ENCODE peak calls at places on chromosomes 1 and 21, in eight cellular contexts. H is ureter, Q is left colon, B is body of pancreas, Z is cardiac muscle cell, T is T-cell, M is NCI-H1436, U is hippocampal formation. P is an unnamed sample.

GRCh38 chr21:16563111-16563510 is 833.3 kb downstream of the USP25 start:
- DNase-seq in T (no peak), Q (no peak), Z (no peak), U (no peak), B (no peak), H (no peak), M (no peak), P (no peak)

GRCh38 chr1:236524142-236524891 is 535 bp downstream of the LGALS8 start:
- DNase-seq in H (peak), T (peak), Q (peak), Z (peak), U (peak), B (peak), M (peak), P (no peak)

GRCh38 chr1:234886081-234886874 is 242.4 kb downstream of the TOMM20 start:
- DNase-seq in Z (no peak), B (no peak), U (no peak), M (no peak), H (no peak), Q (no peak), T (no peak), P (no peak)

GRCh38 chr1:14522331-14523241 is 75.9 kb upstream of the KAZN start:
- DNase-seq in Q (peak), U (no peak), H (peak), Z (no peak), T (no peak), M (peak), B (peak), P (peak)

GRCh38 chr1:118155106-118155505 is 29.9 kb downstream of the SPAG17 start:
- DNase-seq in U (no peak), T (no peak), Z (no peak), Q (no peak), B (no peak), H (no peak), M (no peak), P (no peak)

GRCh38 chr21:35398366-35398982 is 349.4 kb upstream of the RUNX1 start:
- DNase-seq in M (no peak), Z (no peak), Q (no peak), H (no peak), U (no peak), T (no peak), B (no peak), P (no peak)

GRCh38 chr1:109499661-109500536 is 6.0 kb downstream of the CYB561D1 start:
- DNase-seq in T (peak), U (no peak), M (peak), Q (peak), H (no peak), B (peak), Z (peak), P (peak)

GRCh38 chr1:15424146-15424667 is 14.0 kb upstream of the CTRC start:
- DNase-seq in T (no peak), U (no peak), Q (peak), Z (no peak), H (peak), B (peak), M (peak), P (no peak)

GRCh38 chr1:108512239-108513071 is 47.4 kb upstream of the EEIG2 start:
- DNase-seq in Q (no peak), M (no peak), Z (peak), T (no peak), H (no peak), U (peak), B (no peak), P (peak)

GRCh38 chr1:164092603-164093353 is 466.2 kb upstream of the PBX1 start:
- DNase-seq in Z (no peak), B (no peak), M (no peak), T (no peak), H (no peak), Q (no peak), U (no peak), P (no peak)

GRCh38 chr1:12600880-12601633 is 17.0 kb downstream of the DHRS3 start:
- DNase-seq in Z (peak), H (no peak), T (peak), B (peak), Q (no peak), M (peak), U (no peak), P (peak)

GRCh38 chr1:1118893-1119220 is 3.0 kb upstream of the C1orf159 start:
- DNase-seq in H (no peak), B (no peak), Q (peak), U (no peak), M (no peak), T (no peak), Z (no peak), P (no peak)

GRCh38 chr1:209884665-209885117 is 53.3 kb upstream of the SYT14 start:
- DNase-seq in U (no peak), Z (no peak), M (no peak), B (peak), H (no peak), Q (peak), T (no peak), P (peak)

GRCh38 chr1:226162898-226163297 is 23.6 kb downstream of the ACBD3 start:
- DNase-seq in B (peak), Z (no peak), Q (no peak), H (no peak), T (no peak), M (no peak), U (no peak), P (no peak)

GRCh38 chr1:1732381-1732780 is 8.2 kb upstream of the CDK11A start:
- DNase-seq in Z (no peak), M (no peak), U (no peak), B (no peak), H (no peak), T (no peak), Q (no peak), P (no peak)

GRCh38 chr1:29802181-29803068 is 566.1 kb downstream of the PTPRU start:
- DNase-seq in Q (no peak), U (no peak), Z (no peak), T (no peak), M (peak), B (no peak), H (no peak), P (peak)

GRCh38 chr1:41918450-41919043 is at the start of gene HIVEP3:
- DNase-seq in B (no peak), H (no peak), Z (peak), T (no peak), U (peak), M (no peak), Q (no peak), P (peak)

GRCh38 chr1:95309031-95309459 is 75.0 kb downstream of the RWDD3 start:
- DNase-seq in B (peak), Q (no peak), Z (peak), U (peak), H (no peak), M (peak), T (no peak), P (peak)

GRCh38 chr1:89901957-89902669 is 81.3 kb downstream of the LRRC8D start:
- DNase-seq in B (no peak), T (no peak), M (no peak), H (no peak), Z (no peak), Q (no peak), U (no peak), P (no peak)

GRCh38 chr1:41431490-41432350 is 52.8 kb downstream of the EDN2 start:
- DNase-seq in M (no peak), U (no peak), B (peak), H (no peak), Z (peak), T (no peak), Q (no peak), P (no peak)

GRCh38 chr1:200154069-200154767 is 126.7 kb downstream of the NR5A2 start:
- DNase-seq in H (no peak), Z (no peak), B (no peak), Q (no peak), T (peak), M (no peak), U (no peak), P (no peak)

GRCh38 chr1:247456914-247457638 is 828 bp downstream of the OR2B11 start:
- DNase-seq in Z (no peak), B (no peak), Q (no peak), M (no peak), U (no peak), T (no peak), H (no peak), P (no peak)

GRCh38 chr1:201531551-201532425 is 7.1 kb upstream of the NAV1 start:
- DNase-seq in T (no peak), B (peak), U (no peak), H (no peak), Z (no peak), M (no peak), Q (no peak), P (no peak)

GRCh38 chr1:201888282-201889033 is at the start of gene SHISA4:
- DNase-seq in H (peak), Q (peak), T (no peak), Z (peak), B (peak), U (peak), M (no peak), P (no peak)

GRCh38 chr1:233289676-233290075 is 5.8 kb downstream of the PCNX2 start:
- DNase-seq in H (peak), Q (no peak), M (no peak), Z (no peak), B (peak), T (no peak), U (no peak), P (no peak)

GRCh38 chr1:204591473-204592090 is 75.4 kb downstream of the MDM4 start:
- DNase-seq in Z (no peak), M (no peak), T (no peak), H (no peak), Q (no peak), B (no peak), U (no peak), P (no peak)

GRCh38 chr1:197811769-197812168 is 36.5 kb upstream of the DENND1B start:
- DNase-seq in Z (peak), Q (no peak), M (no peak), T (no peak), B (no peak), U (no peak), H (no peak), P (no peak)

GRCh38 chr1:203127672-203128611 is at the start of gene ADORA1:
- DNase-seq in H (peak), M (peak), B (peak), Z (peak), T (no peak), U (peak), Q (peak), P (peak)

GRCh38 chr1:10685196-10685850 is 111.1 kb downstream of the CASZ1 start:
- DNase-seq in B (no peak), Q (no peak), H (no peak), T (no peak), Z (no peak), U (no peak), M (no peak), P (no peak)

GRCh38 chr1:169312084-169312954 is 55.3 kb downstream of the NME7 start:
- DNase-seq in Q (no peak), B (no peak), H (no peak), U (no peak), T (no peak), M (no peak), Z (no peak), P (peak)

GRCh38 chr1:90719321-90720136 is 2.4 kb upstream of the BARHL2 start:
- DNase-seq in B (no peak), Q (no peak), M (no peak), H (no peak), U (no peak), T (no peak), Z (no peak), P (no peak)

GRCh38 chr1:190172636-190173410 is 304.8 kb downstream of the BRINP3 start:
- DNase-seq in H (no peak), M (no peak), Q (no peak), Z (no peak), B (no peak), T (no peak), U (no peak), P (no peak)

GRCh38 chr1:93079685-93080141 is 630 bp downstream of the MTF2 start:
- DNase-seq in Z (peak), T (no peak), M (no peak), U (peak), H (no peak), Q (peak), B (no peak), P (peak)